ENCODE peak calls at places on chromosomes 11 and 22, in eight cellular contexts. One of them, this sample, is unnamed.

GRCh38 chr11:115333106-115333505 is 171.1 kb downstream of the CADM1 start:
- DNase-seq in T-helper 2 cell: peak
- DNase-seq in brain microvascular endothelial cell: no peak
- DNase-seq in EH: peak
- DNase-seq in HCT116: no peak
- DNase-seq in stimulated activated naive B cell treated with anti-CD40 and anti-IgM and Interleukin-4, amounts not matched to agents 10 μg/mL and 1 μg/mL and 100 μg/mL, for 72 hours: no peak
- DNase-seq in MCF 10A: peak
- DNase-seq in MV-4-11: peak
- DNase-seq in this sample: no peak

GRCh38 chr11:73760066-73760679 is 701 bp downstream of the RAB6A start:
- DNase-seq in MCF 10A: peak
- DNase-seq in brain microvascular endothelial cell: no peak
- DNase-seq in MV-4-11: no peak
- DNase-seq in stimulated activated naive B cell treated with anti-CD40 and anti-IgM and Interleukin-4, amounts not matched to agents 10 μg/mL and 1 μg/mL and 100 μg/mL, for 72 hours: no peak
- DNase-seq in EH: peak
- DNase-seq in HCT116: no peak
- DNase-seq in T-helper 2 cell: no peak
- DNase-seq in this sample: no peak

GRCh38 chr11:118212781-118213565 is 11.8 kb downstream of the JAML start:
- DNase-seq in T-helper 2 cell: no peak
- DNase-seq in MV-4-11: peak
- DNase-seq in EH: no peak
- DNase-seq in brain microvascular endothelial cell: no peak
- DNase-seq in HCT116: no peak
- DNase-seq in stimulated activated naive B cell treated with anti-CD40 and anti-IgM and Interleukin-4, amounts not matched to agents 10 μg/mL and 1 μg/mL and 100 μg/mL, for 72 hours: no peak
- DNase-seq in MCF 10A: no peak
- DNase-seq in this sample: no peak

GRCh38 chr11:77087723-77088225 is 14.9 kb upstream of the OMP start:
- DNase-seq in MV-4-11: no peak
- DNase-seq in EH: no peak
- DNase-seq in MCF 10A: no peak
- DNase-seq in HCT116: no peak
- DNase-seq in T-helper 2 cell: no peak
- DNase-seq in stimulated activated naive B cell treated with anti-CD40 and anti-IgM and Interleukin-4, amounts not matched to agents 10 μg/mL and 1 μg/mL and 100 μg/mL, for 72 hours: no peak
- DNase-seq in brain microvascular endothelial cell: no peak
- DNase-seq in this sample: no peak

GRCh38 chr11:46387456-46387855 is 4.1 kb downstream of the CHRM4 start:
- DNase-seq in brain microvascular endothelial cell: no peak
- DNase-seq in EH: no peak
- DNase-seq in MV-4-11: no peak
- DNase-seq in HCT116: no peak
- DNase-seq in stimulated activated naive B cell treated with anti-CD40 and anti-IgM and Interleukin-4, amounts not matched to agents 10 μg/mL and 1 μg/mL and 100 μg/mL, for 72 hours: no peak
- DNase-seq in T-helper 2 cell: no peak
- DNase-seq in MCF 10A: no peak
- DNase-seq in this sample: no peak

GRCh38 chr22:33811686-33812085 is 108.6 kb downstream of the LARGE1 start:
- DNase-seq in EH: peak
- DNase-seq in HCT116: no peak
- DNase-seq in MV-4-11: no peak
- DNase-seq in stimulated activated naive B cell treated with anti-CD40 and anti-IgM and Interleukin-4, amounts not matched to agents 10 μg/mL and 1 μg/mL and 100 μg/mL, for 72 hours: peak
- DNase-seq in brain microvascular endothelial cell: peak
- DNase-seq in MCF 10A: no peak
- DNase-seq in T-helper 2 cell: no peak
- DNase-seq in this sample: no peak

GRCh38 chr11:69774354-69775162 is 583 bp downstream of the FGF4 start:
- DNase-seq in brain microvascular endothelial cell: no peak
- DNase-seq in EH: no peak
- DNase-seq in T-helper 2 cell: no peak
- DNase-seq in MV-4-11: no peak
- DNase-seq in HCT116: no peak
- DNase-seq in stimulated activated naive B cell treated with anti-CD40 and anti-IgM and Interleukin-4, amounts not matched to agents 10 μg/mL and 1 μg/mL and 100 μg/mL, for 72 hours: no peak
- DNase-seq in MCF 10A: no peak
- DNase-seq in this sample: no peak

GRCh38 chr22:41560095-41560487 is 719 bp upstream of the CSDC2 start:
- DNase-seq in stimulated activated naive B cell treated with anti-CD40 and anti-IgM and Interleukin-4, amounts not matched to agents 10 μg/mL and 1 μg/mL and 100 μg/mL, for 72 hours: no peak
- DNase-seq in EH: no peak
- DNase-seq in HCT116: no peak
- DNase-seq in MCF 10A: no peak
- DNase-seq in MV-4-11: no peak
- DNase-seq in brain microvascular endothelial cell: no peak
- DNase-seq in T-helper 2 cell: no peak
- DNase-seq in this sample: no peak

GRCh38 chr11:74299000-74299399 is 12.4 kb downstream of the P4HA3 start:
- DNase-seq in MV-4-11: no peak
- DNase-seq in MCF 10A: no peak
- DNase-seq in T-helper 2 cell: no peak
- DNase-seq in EH: peak
- DNase-seq in HCT116: no peak
- DNase-seq in brain microvascular endothelial cell: no peak
- DNase-seq in stimulated activated naive B cell treated with anti-CD40 and anti-IgM and Interleukin-4, amounts not matched to agents 10 μg/mL and 1 μg/mL and 100 μg/mL, for 72 hours: no peak
- DNase-seq in this sample: no peak

GRCh38 chr11:63710476-63711217 is 29.3 kb downstream of the RTN3 start:
- DNase-seq in MV-4-11: no peak
- DNase-seq in stimulated activated naive B cell treated with anti-CD40 and anti-IgM and Interleukin-4, amounts not matched to agents 10 μg/mL and 1 μg/mL and 100 μg/mL, for 72 hours: no peak
- DNase-seq in brain microvascular endothelial cell: peak
- DNase-seq in MCF 10A: no peak
- DNase-seq in T-helper 2 cell: no peak
- DNase-seq in HCT116: no peak
- DNase-seq in EH: peak
- DNase-seq in this sample: no peak

GRCh38 chr11:72932132-72932570 is 117.9 kb downstream of the ATG16L2 start:
- DNase-seq in MV-4-11: no peak
- DNase-seq in HCT116: no peak
- DNase-seq in stimulated activated naive B cell treated with anti-CD40 and anti-IgM and Interleukin-4, amounts not matched to agents 10 μg/mL and 1 μg/mL and 100 μg/mL, for 72 hours: no peak
- DNase-seq in T-helper 2 cell: no peak
- DNase-seq in MCF 10A: peak
- DNase-seq in EH: peak
- DNase-seq in brain microvascular endothelial cell: no peak
- DNase-seq in this sample: no peak

GRCh38 chr11:10158461-10158860 is 135.6 kb downstream of the SBF2 start:
- DNase-seq in brain microvascular endothelial cell: no peak
- DNase-seq in MV-4-11: no peak
- DNase-seq in EH: peak
- DNase-seq in T-helper 2 cell: no peak
- DNase-seq in HCT116: no peak
- DNase-seq in stimulated activated naive B cell treated with anti-CD40 and anti-IgM and Interleukin-4, amounts not matched to agents 10 μg/mL and 1 μg/mL and 100 μg/mL, for 72 hours: no peak
- DNase-seq in MCF 10A: no peak
- DNase-seq in this sample: no peak

GRCh38 chr22:31474743-31475142 is 14.9 kb downstream of the EIF4ENIF1 start:
- DNase-seq in MCF 10A: no peak
- DNase-seq in brain microvascular endothelial cell: peak
- DNase-seq in T-helper 2 cell: no peak
- DNase-seq in MV-4-11: no peak
- DNase-seq in HCT116: no peak
- DNase-seq in stimulated activated naive B cell treated with anti-CD40 and anti-IgM and Interleukin-4, amounts not matched to agents 10 μg/mL and 1 μg/mL and 100 μg/mL, for 72 hours: no peak
- DNase-seq in EH: peak
- DNase-seq in this sample: no peak

GRCh38 chr22:29330753-29331152 is 15.3 kb upstream of the RASL10A start:
- DNase-seq in HCT116: no peak
- DNase-seq in MV-4-11: no peak
- DNase-seq in EH: peak
- DNase-seq in brain microvascular endothelial cell: peak
- DNase-seq in stimulated activated naive B cell treated with anti-CD40 and anti-IgM and Interleukin-4, amounts not matched to agents 10 μg/mL and 1 μg/mL and 100 μg/mL, for 72 hours: no peak
- DNase-seq in MCF 10A: no peak
- DNase-seq in T-helper 2 cell: no peak
- DNase-seq in this sample: no peak

GRCh38 chr11:125071831-125072209 is 8.7 kb downstream of the SLC37A2 start:
- DNase-seq in EH: no peak
- DNase-seq in brain microvascular endothelial cell: no peak
- DNase-seq in MV-4-11: no peak
- DNase-seq in stimulated activated naive B cell treated with anti-CD40 and anti-IgM and Interleukin-4, amounts not matched to agents 10 μg/mL and 1 μg/mL and 100 μg/mL, for 72 hours: no peak
- DNase-seq in MCF 10A: no peak
- DNase-seq in T-helper 2 cell: no peak
- DNase-seq in HCT116: no peak
- DNase-seq in this sample: no peak

GRCh38 chr22:47161631-47162030 is 399.2 kb downstream of the TBC1D22A start:
- DNase-seq in T-helper 2 cell: no peak
- DNase-seq in EH: no peak
- DNase-seq in MCF 10A: no peak
- DNase-seq in brain microvascular endothelial cell: no peak
- DNase-seq in HCT116: no peak
- DNase-seq in stimulated activated naive B cell treated with anti-CD40 and anti-IgM and Interleukin-4, amounts not matched to agents 10 μg/mL and 1 μg/mL and 100 μg/mL, for 72 hours: no peak
- DNase-seq in MV-4-11: no peak
- DNase-seq in this sample: no peak

GRCh38 chr11:35040221-35040942 is 98.6 kb upstream of the CD44 start:
- DNase-seq in MV-4-11: peak
- DNase-seq in stimulated activated naive B cell treated with anti-CD40 and anti-IgM and Interleukin-4, amounts not matched to agents 10 μg/mL and 1 μg/mL and 100 μg/mL, for 72 hours: peak
- DNase-seq in EH: peak
- DNase-seq in HCT116: no peak
- DNase-seq in T-helper 2 cell: peak
- DNase-seq in brain microvascular endothelial cell: peak
- DNase-seq in MCF 10A: peak
- DNase-seq in this sample: no peak

GRCh38 chr11:123841189-123841588 is 35.0 kb upstream of the OR6M1 start:
- DNase-seq in MV-4-11: peak
- DNase-seq in T-helper 2 cell: peak
- DNase-seq in brain microvascular endothelial cell: no peak
- DNase-seq in EH: no peak
- DNase-seq in MCF 10A: no peak
- DNase-seq in stimulated activated naive B cell treated with anti-CD40 and anti-IgM and Interleukin-4, amounts not matched to agents 10 μg/mL and 1 μg/mL and 100 μg/mL, for 72 hours: no peak
- DNase-seq in HCT116: no peak
- DNase-seq in this sample: no peak

GRCh38 chr11:15199693-15200092 is 85.0 kb downstream of the INSC start:
- DNase-seq in T-helper 2 cell: no peak
- DNase-seq in MV-4-11: no peak
- DNase-seq in MCF 10A: peak
- DNase-seq in stimulated activated naive B cell treated with anti-CD40 and anti-IgM and Interleukin-4, amounts not matched to agents 10 μg/mL and 1 μg/mL and 100 μg/mL, for 72 hours: no peak
- DNase-seq in HCT116: no peak
- DNase-seq in brain microvascular endothelial cell: no peak
- DNase-seq in EH: peak
- DNase-seq in this sample: peak

GRCh38 chr22:35539910-35540599 is 576 bp upstream of the RASD2 start:
- DNase-seq in T-helper 2 cell: peak
- DNase-seq in brain microvascular endothelial cell: no peak
- DNase-seq in MV-4-11: peak
- DNase-seq in stimulated activated naive B cell treated with anti-CD40 and anti-IgM and Interleukin-4, amounts not matched to agents 10 μg/mL and 1 μg/mL and 100 μg/mL, for 72 hours: peak
- DNase-seq in MCF 10A: peak
- DNase-seq in EH: peak
- DNase-seq in HCT116: no peak
- DNase-seq in this sample: no peak

GRCh38 chr11:680476-680875 is 14.5 kb downstream of the DEAF1 start:
- DNase-seq in EH: no peak
- DNase-seq in T-helper 2 cell: no peak
- DNase-seq in stimulated activated naive B cell treated with anti-CD40 and anti-IgM and Interleukin-4, amounts not matched to agents 10 μg/mL and 1 μg/mL and 100 μg/mL, for 72 hours: no peak
- DNase-seq in HCT116: no peak
- DNase-seq in MV-4-11: no peak
- DNase-seq in MCF 10A: no peak
- DNase-seq in brain microvascular endothelial cell: no peak
- DNase-seq in this sample: no peak

GRCh38 chr22:39734866-39735265 is 158.7 kb downstream of the ENTHD1 start:
- DNase-seq in MV-4-11: no peak
- DNase-seq in MCF 10A: no peak
- DNase-seq in brain microvascular endothelial cell: no peak
- DNase-seq in stimulated activated naive B cell treated with anti-CD40 and anti-IgM and Interleukin-4, amounts not matched to agents 10 μg/mL and 1 μg/mL and 100 μg/mL, for 72 hours: no peak
- DNase-seq in HCT116: no peak
- DNase-seq in T-helper 2 cell: no peak
- DNase-seq in EH: no peak
- DNase-seq in this sample: no peak

GRCh38 chr11:41289408-41289807 is 170.0 kb downstream of the LRRC4C start:
- DNase-seq in HCT116: no peak
- DNase-seq in stimulated activated naive B cell treated with anti-CD40 and anti-IgM and Interleukin-4, amounts not matched to agents 10 μg/mL and 1 μg/mL and 100 μg/mL, for 72 hours: no peak
- DNase-seq in MCF 10A: no peak
- DNase-seq in brain microvascular endothelial cell: no peak
- DNase-seq in T-helper 2 cell: peak
- DNase-seq in MV-4-11: peak
- DNase-seq in EH: no peak
- DNase-seq in this sample: no peak